ENCODE peak calls at places on chromosomes 13 and 19, in four cellular contexts. A, T, P and H are unnamed samples.

GRCh38 chr19:7999376-7999775 is 6.1 kb downstream of the ELAVL1 start:
- DNase-seq in A (no peak), T (no peak), P (no peak), H (no peak)

GRCh38 chr19:49362926-49363264 is 679 bp upstream of the TEAD2 start:
- DNase-seq in A (no peak), T (no peak), P (no peak), H (peak; percentile 76)

GRCh38 chr13:90868321-90868920 is 479.1 kb upstream of the MIR17HG start:
- DNase-seq in A (peak; percentile 51), T (no peak), P (peak; percentile 49), H (peak; percentile 47)

GRCh38 chr19:3203754-3204645 is 18.3 kb downstream of the NCLN start:
- DNase-seq in T (no peak), A (no peak), P (no peak), H (no peak)

GRCh38 chr13:52141299-52141698 is 12.4 kb upstream of the NEK5 start:
- DNase-seq in P (no peak), A (no peak), T (no peak), H (peak; percentile 6)

GRCh38 chr19:10882108-10882457 is 10.7 kb downstream of the CARM1 start:
- DNase-seq in P (no peak), T (no peak), A (no peak), H (no peak)

GRCh38 chr19:7635670-7636069 is 1.2 kb upstream of the STXBP2 start:
- DNase-seq in A (no peak), T (no peak), P (no peak), H (no peak)

GRCh38 chr13:106297283-106297682 is 238.2 kb downstream of the EFNB2 start:
- DNase-seq in A (no peak), T (no peak), P (no peak), H (no peak)

GRCh38 chr13:33751151-33751550 is 66.8 kb upstream of the RFC3 start:
- DNase-seq in P (no peak), A (peak; percentile 66), T (no peak), H (peak; percentile 75)

GRCh38 chr13:24215732-24216131 is 55.2 kb downstream of the SPATA13 start:
- DNase-seq in T (no peak), P (peak; percentile 37), A (peak; percentile 14), H (peak; percentile 69)

GRCh38 chr13:75365724-75366173 is 116.2 kb downstream of the TBC1D4 start:
- DNase-seq in P (peak; percentile 92), T (no peak), A (peak; percentile 86), H (peak; percentile 94)

DNA sequence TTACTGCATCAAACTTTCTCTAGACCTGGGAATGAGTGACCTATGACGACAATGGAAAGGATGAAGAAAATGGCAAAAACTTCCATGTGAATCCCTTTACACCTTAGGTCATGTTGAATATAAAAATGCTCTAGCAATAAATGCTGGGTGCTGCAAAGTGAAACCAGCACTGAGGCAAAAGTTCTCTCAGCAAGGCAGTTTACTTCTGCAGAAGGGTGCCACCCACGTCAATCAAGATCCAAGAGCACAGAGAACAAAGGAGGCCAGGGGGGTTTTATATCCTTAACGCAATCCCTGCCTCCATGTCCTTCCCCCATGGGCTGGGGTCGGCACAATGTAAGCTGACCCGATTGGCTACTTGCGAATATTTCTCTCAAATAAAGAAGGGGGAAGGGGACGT is 38.7 kb downstream of the ZNF333 start:
- DNase-seq in T (no peak), A (no peak), P (no peak), H (no peak)
- H3K9me3 ChIP-seq in T (no peaks in the 10 kb centered on the region), A (peaks cover 59% of the 10 kb centered on the region), P (peaks cover 12% of the 10 kb centered on the region), H (no peaks in the 10 kb centered on the region)

GRCh38 chr19:46481947-46482346 is 10.6 kb upstream of the PNMA8A start:
- DNase-seq in T (no peak), A (no peak), P (no peak), H (peak; percentile 84)
- H3K9me3 ChIP-seq in T (no peaks in the 10 kb centered on the region), A (no peaks in the 10 kb centered on the region), P (no peaks in the 10 kb centered on the region), H (no peaks in the 10 kb centered on the region)

DNA sequence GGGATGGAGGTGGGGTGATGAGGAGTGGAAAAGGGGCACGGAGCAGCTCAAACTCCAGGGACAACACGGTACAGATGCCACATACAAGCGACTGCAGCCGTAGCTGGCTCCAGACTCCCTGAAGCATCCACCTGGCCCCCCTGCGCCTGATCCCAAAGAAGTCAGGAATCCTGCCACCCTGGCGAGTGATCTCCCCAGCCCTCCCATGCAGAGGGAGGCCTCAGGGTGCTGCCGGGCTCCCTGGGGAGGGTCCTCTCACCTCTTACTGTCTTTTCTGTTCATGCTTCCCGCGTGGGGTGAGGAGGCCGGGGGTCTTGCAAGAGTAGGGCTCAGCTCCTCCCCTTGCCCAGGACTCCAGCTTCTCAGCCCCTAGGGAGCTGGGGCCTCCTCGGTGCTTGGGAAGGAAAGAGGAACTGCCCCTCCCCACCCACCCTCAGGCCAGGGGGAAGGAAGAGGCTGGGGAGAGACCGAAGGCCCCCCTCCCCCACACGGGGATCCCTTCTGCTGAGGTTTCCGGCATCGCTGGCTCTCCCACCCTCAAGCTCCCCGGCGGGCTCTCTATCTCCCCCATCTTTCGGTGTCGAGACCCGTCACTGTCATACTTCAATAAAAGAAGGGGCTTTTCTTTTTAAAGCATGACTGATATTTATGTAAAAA is at the start of gene RASGRP4:
- DNase-seq in A (no peak), P (no peak), T (peak; percentile 76), H (no peak)
- H3K9me3 ChIP-seq in A (no peaks in the 10 kb centered on the region), P (no peaks in the 10 kb centered on the region), T (no peaks in the 10 kb centered on the region), H (no peaks in the 10 kb centered on the region)

GRCh38 chr19:22602631-22603272 is 31.4 kb upstream of the ZNF492 start:
- DNase-seq in P (no peak), T (peak; percentile 34), A (no peak), H (no peak)
- H3K9me3 ChIP-seq in P (peaks cover 9% of the 10 kb centered on the region), T (no peaks in the 10 kb centered on the region), A (peaks cover 21% of the 10 kb centered on the region), H (no peaks in the 10 kb centered on the region)

GRCh38 chr19:32037998-32038732 is 307.2 kb upstream of the ZNF507 start:
- DNase-seq in A (no peak), P (no peak), T (no peak), H (no peak)

GRCh38 chr19:32039446-32039845 is 306.0 kb upstream of the ZNF507 start:
- DNase-seq in A (no peak), T (no peak), P (no peak), H (no peak)

GRCh38 chr19:32041681-32042292 is 303.6 kb upstream of the ZNF507 start:
- DNase-seq in A (peak; percentile 41), P (no peak), T (no peak), H (peak; percentile 72)

GRCh38 chr19:32035611-32036010 is 309.8 kb upstream of the ZNF507 start:
- DNase-seq in T (no peak), P (no peak), A (no peak), H (no peak)

DNA sequence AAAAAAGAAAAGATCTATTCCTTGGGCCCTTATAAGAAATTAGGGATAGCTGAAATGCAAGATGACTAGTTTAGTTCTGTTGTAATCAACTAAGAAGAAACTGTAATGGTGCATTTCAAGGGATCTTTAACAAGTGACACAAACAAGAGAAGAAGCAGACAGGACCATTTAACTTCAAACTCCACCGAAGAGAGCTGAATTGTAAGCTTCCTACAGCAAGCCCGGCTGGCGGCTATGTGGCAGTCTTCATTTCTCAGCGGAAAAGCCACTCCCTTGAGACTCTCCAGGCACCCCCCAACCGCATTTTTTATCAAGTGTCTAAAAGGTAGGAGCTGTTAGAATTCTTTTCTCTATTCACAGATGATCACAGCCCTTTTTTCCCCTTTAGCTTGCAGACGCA is 305.2 kb upstream of the ZNF507 start:
- DNase-seq in P (no peak), T (no peak), A (no peak), H (no peak)
- H3K9me3 ChIP-seq in P (no peaks in the 10 kb centered on the region), T (no peaks in the 10 kb centered on the region), A (no peaks in the 10 kb centered on the region), H (no peaks in the 10 kb centered on the region)

GRCh38 chr19:57688011-57688763 is 6.4 kb downstream of the ZNF551 start:
- DNase-seq in A (no peak), P (peak; percentile 53), T (no peak), H (no peak)
- H3K9me3 ChIP-seq in A (peaks cover 74% of the 10 kb centered on the region), P (peaks cover 89% of the 10 kb centered on the region), T (no peaks in the 10 kb centered on the region), H (no peaks in the 10 kb centered on the region)

GRCh38 chr19:1361601-1362384 is 21.9 kb upstream of the NDUFS7 start:
- DNase-seq in A (peak; percentile 32), T (no peak), P (peak; percentile 49), H (peak; percentile 77)
- H3K9me3 ChIP-seq in A (no peaks in the 10 kb centered on the region), T (no peaks in the 10 kb centered on the region), P (no peaks in the 10 kb centered on the region), H (no peaks in the 10 kb centered on the region)

GRCh38 chr19:46082728-46083050 is 41.8 kb downstream of the IGFL3 start:
- DNase-seq in P (peak; percentile 47), T (no peak), A (no peak), H (peak; percentile 79)

GRCh38 chr19:46085888-46086287 is 38.6 kb downstream of the IGFL3 start:
- DNase-seq in A (no peak), P (no peak), T (no peak), H (no peak)

GRCh38 chr19:46089432-46089831 is 35.1 kb downstream of the IGFL3 start:
- DNase-seq in T (no peak), P (no peak), A (no peak), H (no peak)

GRCh38 chr19:46090444-46090843 is 34.0 kb downstream of the IGFL3 start:
- DNase-seq in A (no peak), T (no peak), P (no peak), H (no peak)

DNA sequence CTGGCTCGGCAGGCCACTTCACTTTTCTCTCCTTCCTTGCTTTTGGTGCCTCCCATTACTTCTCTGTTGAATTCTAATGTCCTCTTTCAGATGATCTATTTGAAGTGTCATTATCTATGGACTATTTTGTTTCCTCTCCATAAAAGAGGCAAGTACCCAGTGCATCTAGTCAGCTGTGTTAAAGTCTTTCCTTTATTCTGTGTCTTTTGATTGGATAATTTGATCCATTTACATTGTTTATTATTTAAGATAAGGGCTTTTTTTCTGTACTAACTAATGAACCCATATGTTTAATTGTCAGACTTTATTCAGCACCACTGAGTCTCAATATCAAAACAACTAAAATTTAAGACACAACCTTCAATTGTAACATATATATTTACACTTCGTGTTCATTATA is 36.4 kb downstream of the IGFL3 start:
- DNase-seq in T (no peak), P (no peak), A (no peak), H (no peak)
- H3K9me3 ChIP-seq in T (peaks cover 2% of the 10 kb centered on the region), P (peaks cover 5% of the 10 kb centered on the region), A (peaks cover 60% of the 10 kb centered on the region), H (peaks cover 11% of the 10 kb centered on the region)

GRCh38 chr19:53576941-53577653 is 39.2 kb downstream of the ZNF331 start:
- DNase-seq in P (no peak), T (no peak), A (no peak), H (no peak)

GRCh38 chr19:53581871-53582279 is 43.9 kb downstream of the ZNF331 start:
- DNase-seq in A (no peak), P (no peak), T (no peak), H (no peak)

GRCh38 chr19:53580871-53581835 is 43.2 kb downstream of the ZNF331 start:
- DNase-seq in P (no peak), T (no peak), A (no peak), H (no peak)

GRCh38 chr19:53579518-53579917 is 41.6 kb downstream of the ZNF331 start:
- DNase-seq in A (no peak), T (no peak), P (no peak), H (no peak)

GRCh38 chr19:53577968-53578367 is 40.0 kb downstream of the ZNF331 start:
- DNase-seq in T (no peak), A (no peak), P (no peak), H (no peak)
- H3K9me3 ChIP-seq in T (no peaks in the 10 kb centered on the region), A (peaks cover 87% of the 10 kb centered on the region), P (peaks cover 34% of the 10 kb centered on the region), H (peaks cover 3% of the 10 kb centered on the region)